ENCODE peak calls at places on chromosomes 5 and 9, in seven cellular contexts. One of them, this sample, is unnamed.

GRCh38 chr9:128627906-128628305 is 28.7 kb downstream of the DYNC2I2 start:
- DNase-seq in breast epithelium: no peak
- DNase-seq in esophagus squamous epithelium: no peak
- DNase-seq in transverse colon: no peak
- DNase-seq in spleen: peak; percentile 56
- DNase-seq in upper lobe of left lung: no peak
- DNase-seq in heart left ventricle: no peak
- DNase-seq in this sample: no peak

GRCh38 chr5:152305525-152305924 is 99.6 kb downstream of the NMUR2 start:
- DNase-seq in breast epithelium: no peak
- DNase-seq in esophagus squamous epithelium: no peak
- DNase-seq in transverse colon: no peak
- DNase-seq in spleen: no peak
- DNase-seq in upper lobe of left lung: no peak
- DNase-seq in heart left ventricle: no peak
- DNase-seq in this sample: no peak

GRCh38 chr9:105242557-105242956 is 1.9 kb upstream of the SLC44A1 start:
- DNase-seq in breast epithelium: no peak
- DNase-seq in esophagus squamous epithelium: no peak
- DNase-seq in transverse colon: no peak
- DNase-seq in spleen: no peak
- DNase-seq in upper lobe of left lung: no peak
- DNase-seq in heart left ventricle: no peak
- DNase-seq in this sample: no peak

GRCh38 chr9:26637101-26637500 is 255.5 kb downstream of the CAAP1 start:
- DNase-seq in breast epithelium: no peak
- DNase-seq in esophagus squamous epithelium: no peak
- DNase-seq in transverse colon: no peak
- DNase-seq in spleen: no peak
- DNase-seq in upper lobe of left lung: no peak
- DNase-seq in heart left ventricle: no peak
- DNase-seq in this sample: no peak

GRCh38 chr5:172114875-172115422 is 73.1 kb downstream of the STK10 start:
- DNase-seq in breast epithelium: no peak
- DNase-seq in esophagus squamous epithelium: peak; percentile 37
- DNase-seq in transverse colon: peak; percentile 66
- DNase-seq in spleen: peak; percentile 93
- DNase-seq in upper lobe of left lung: no peak
- DNase-seq in heart left ventricle: peak; percentile 72
- DNase-seq in this sample: no peak

GRCh38 chr5:98935206-98935605 is 6.4 kb upstream of the CHD1 start:
- DNase-seq in breast epithelium: no peak
- DNase-seq in esophagus squamous epithelium: no peak
- DNase-seq in transverse colon: no peak
- DNase-seq in spleen: no peak
- DNase-seq in upper lobe of left lung: no peak
- DNase-seq in heart left ventricle: no peak
- DNase-seq in this sample: no peak

GRCh38 chr5:616342-617039 is 4.4 kb downstream of the CEP72 start:
- DNase-seq in breast epithelium: peak; percentile 45
- DNase-seq in esophagus squamous epithelium: no peak
- DNase-seq in transverse colon: no peak
- DNase-seq in spleen: peak; percentile 62
- DNase-seq in upper lobe of left lung: peak; percentile 41
- DNase-seq in heart left ventricle: peak; percentile 8
- DNase-seq in this sample: no peak

GRCh38 chr5:133391349-133392136 is 220.8 kb downstream of the FSTL4 start:
- DNase-seq in breast epithelium: no peak
- DNase-seq in esophagus squamous epithelium: no peak
- DNase-seq in transverse colon: no peak
- DNase-seq in spleen: peak; percentile 16
- DNase-seq in upper lobe of left lung: no peak
- DNase-seq in heart left ventricle: no peak
- DNase-seq in this sample: peak; percentile 37

GRCh38 chr5:180785794-180786221 is 16.8 kb downstream of the MGAT1 start:
- DNase-seq in breast epithelium: no peak
- DNase-seq in esophagus squamous epithelium: no peak
- DNase-seq in transverse colon: no peak
- DNase-seq in spleen: peak; percentile 58
- DNase-seq in upper lobe of left lung: no peak
- DNase-seq in heart left ventricle: peak; percentile 61
- DNase-seq in this sample: no peak

GRCh38 chr5:21058290-21058689 is 1070.3 kb upstream of the CDH18 start:
- DNase-seq in breast epithelium: no peak
- DNase-seq in esophagus squamous epithelium: no peak
- DNase-seq in transverse colon: no peak
- DNase-seq in spleen: no peak
- DNase-seq in upper lobe of left lung: no peak
- DNase-seq in heart left ventricle: no peak
- DNase-seq in this sample: no peak

GRCh38 chr9:124008307-124008854 is 3.2 kb upstream of the LHX2 start:
- DNase-seq in breast epithelium: no peak
- DNase-seq in esophagus squamous epithelium: no peak
- DNase-seq in transverse colon: no peak
- DNase-seq in spleen: no peak
- DNase-seq in upper lobe of left lung: peak; percentile 71
- DNase-seq in heart left ventricle: no peak
- DNase-seq in this sample: no peak

GRCh38 chr9:93122721-93123221 is 11.3 kb downstream of the NINJ1 start:
- DNase-seq in breast epithelium: peak; percentile 45
- DNase-seq in esophagus squamous epithelium: no peak
- DNase-seq in transverse colon: peak; percentile 5
- DNase-seq in spleen: peak; percentile 71
- DNase-seq in upper lobe of left lung: no peak
- DNase-seq in heart left ventricle: peak; percentile 26
- DNase-seq in this sample: peak; percentile 84

GRCh38 chr5:95081500-95082355 is 203.2 kb downstream of the MCTP1 start:
- DNase-seq in breast epithelium: no peak
- DNase-seq in esophagus squamous epithelium: no peak
- DNase-seq in transverse colon: peak; percentile 29
- DNase-seq in spleen: peak; percentile 84
- DNase-seq in upper lobe of left lung: no peak
- DNase-seq in heart left ventricle: peak; percentile 52
- DNase-seq in this sample: peak; percentile 39

GRCh38 chr5:165502893-165503696 is 1997.7 kb downstream of the MAT2B start:
- DNase-seq in breast epithelium: no peak
- DNase-seq in esophagus squamous epithelium: no peak
- DNase-seq in transverse colon: no peak
- DNase-seq in spleen: no peak
- DNase-seq in upper lobe of left lung: no peak
- DNase-seq in heart left ventricle: no peak
- DNase-seq in this sample: no peak
- H3K4me3 ChIP-seq in breast epithelium: peak overlapping the region; percentile 26
- H3K4me3 ChIP-seq in esophagus squamous epithelium: peak overlapping the region; percentile 2
- H3K4me3 ChIP-seq in transverse colon: no peak overlapping the region
- H3K4me3 ChIP-seq in spleen: no peak overlapping the region
- H3K4me3 ChIP-seq in upper lobe of left lung: no peak overlapping the region
- H3K4me3 ChIP-seq in heart left ventricle: no peak overlapping the region
- H3K4me3 ChIP-seq in this sample: no peak overlapping the region

DNA sequence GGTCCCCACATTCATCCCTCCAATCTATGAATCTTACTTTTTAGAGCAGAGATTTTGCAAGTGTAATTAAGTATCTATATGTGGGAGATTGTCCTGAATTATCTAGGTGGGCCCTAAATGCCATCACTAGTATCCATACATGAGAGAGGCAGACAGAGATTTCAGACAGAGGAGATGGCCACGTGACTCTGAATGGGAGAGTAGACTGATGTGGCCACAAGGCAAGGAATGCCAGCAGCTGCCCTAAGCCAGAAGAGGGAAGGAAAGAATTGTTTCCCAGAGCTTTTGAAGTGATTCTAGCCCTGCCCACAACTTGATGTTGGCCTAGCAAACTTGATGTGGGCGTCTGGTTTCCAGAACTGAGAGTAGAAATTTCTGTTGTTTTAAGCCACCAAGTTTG is 90.1 kb upstream of the PCAT7 start:
- DNase-seq in breast epithelium: no peak
- DNase-seq in esophagus squamous epithelium: no peak
- DNase-seq in transverse colon: no peak
- DNase-seq in spleen: no peak
- DNase-seq in upper lobe of left lung: no peak
- DNase-seq in heart left ventricle: no peak
- DNase-seq in this sample: no peak
- TF ChIP-seq POLR2A in breast epithelium: no peak
- TF ChIP-seq POLR2A in esophagus squamous epithelium: no peak
- TF ChIP-seq POLR2A in transverse colon: no peak
- TF ChIP-seq POLR2A in spleen: no peak
- TF ChIP-seq POLR2A in upper lobe of left lung: no peak
- TF ChIP-seq POLR2A in heart left ventricle: no peak
- TF ChIP-seq POLR2A in this sample: no peak

DNA sequence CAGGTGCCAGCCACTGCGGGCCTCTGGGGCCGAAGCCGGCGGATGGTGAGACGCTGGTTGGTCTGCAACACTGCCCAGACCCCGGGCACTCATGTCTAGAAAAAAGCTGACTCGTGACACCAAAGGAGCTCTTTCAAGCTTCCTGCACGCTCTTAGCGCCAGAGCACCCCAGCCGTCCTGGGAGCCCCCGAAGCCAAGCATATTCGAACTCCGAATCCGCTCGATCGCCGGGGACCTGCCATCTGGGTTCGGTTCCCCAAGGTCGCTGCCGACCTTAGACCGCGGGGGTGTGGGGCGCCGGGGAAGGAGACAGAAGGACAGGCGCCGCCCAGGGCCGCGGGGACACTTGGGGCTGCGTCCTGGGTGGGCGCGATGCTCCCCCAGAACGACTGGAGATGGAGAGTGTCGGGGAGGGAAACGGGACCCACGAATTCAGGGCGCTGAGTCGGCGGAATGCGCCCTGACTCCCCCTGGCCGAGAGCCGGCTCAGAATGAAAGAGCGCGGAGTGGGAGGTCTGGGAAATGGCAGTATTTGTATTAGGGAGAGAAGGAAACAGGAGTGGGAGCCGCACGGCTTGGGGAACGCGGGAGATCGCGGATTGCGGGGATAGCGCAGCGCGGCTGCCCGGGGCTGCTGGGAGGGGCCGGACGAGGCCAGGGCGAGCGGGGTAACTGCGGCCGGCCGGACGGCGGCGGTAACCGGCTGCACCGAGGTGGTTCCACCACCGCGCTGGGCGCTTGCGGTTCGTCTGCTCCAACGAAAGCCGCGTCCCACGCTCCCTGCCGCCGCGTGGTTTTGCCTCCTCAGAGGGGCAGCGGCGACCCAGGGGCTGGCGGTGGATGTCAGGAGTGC is 20.1 kb upstream of the MARCHF6 start:
- DNase-seq in breast epithelium: no peak
- DNase-seq in esophagus squamous epithelium: no peak
- DNase-seq in transverse colon: peak; percentile 51
- DNase-seq in spleen: peak; percentile 86
- DNase-seq in upper lobe of left lung: peak; percentile 92
- DNase-seq in heart left ventricle: peak; percentile 63
- DNase-seq in this sample: no peak
- H3K4me3 ChIP-seq in breast epithelium: peak overlapping the region; percentile 63
- H3K4me3 ChIP-seq in esophagus squamous epithelium: peak overlapping the region; percentile 59
- H3K4me3 ChIP-seq in transverse colon: peak overlapping the region; percentile 43
- H3K4me3 ChIP-seq in spleen: peak overlapping the region; percentile 47
- H3K4me3 ChIP-seq in upper lobe of left lung: peak overlapping the region; percentile 15
- H3K4me3 ChIP-seq in heart left ventricle: peak overlapping the region; percentile 49
- H3K4me3 ChIP-seq in this sample: peak overlapping the region; percentile 37

GRCh38 chr5:136132557-136133415 is at the start of gene SMAD5:
- DNase-seq in breast epithelium: peak; percentile 95
- DNase-seq in esophagus squamous epithelium: peak; percentile 48
- DNase-seq in transverse colon: peak; percentile 96
- DNase-seq in spleen: peak; percentile 98
- DNase-seq in upper lobe of left lung: peak; percentile 99
- DNase-seq in heart left ventricle: peak; percentile 98
- DNase-seq in this sample: peak; percentile 99
- TF ChIP-seq POLR2A in breast epithelium: peak; percentile 53
- TF ChIP-seq POLR2A in esophagus squamous epithelium: no peak
- TF ChIP-seq POLR2A in transverse colon: peak; percentile 81
- TF ChIP-seq POLR2A in spleen: peak; percentile 32
- TF ChIP-seq POLR2A in upper lobe of left lung: peak; percentile 77
- TF ChIP-seq POLR2A in heart left ventricle: peak; percentile 36
- TF ChIP-seq POLR2A in this sample: no peak

DNA sequence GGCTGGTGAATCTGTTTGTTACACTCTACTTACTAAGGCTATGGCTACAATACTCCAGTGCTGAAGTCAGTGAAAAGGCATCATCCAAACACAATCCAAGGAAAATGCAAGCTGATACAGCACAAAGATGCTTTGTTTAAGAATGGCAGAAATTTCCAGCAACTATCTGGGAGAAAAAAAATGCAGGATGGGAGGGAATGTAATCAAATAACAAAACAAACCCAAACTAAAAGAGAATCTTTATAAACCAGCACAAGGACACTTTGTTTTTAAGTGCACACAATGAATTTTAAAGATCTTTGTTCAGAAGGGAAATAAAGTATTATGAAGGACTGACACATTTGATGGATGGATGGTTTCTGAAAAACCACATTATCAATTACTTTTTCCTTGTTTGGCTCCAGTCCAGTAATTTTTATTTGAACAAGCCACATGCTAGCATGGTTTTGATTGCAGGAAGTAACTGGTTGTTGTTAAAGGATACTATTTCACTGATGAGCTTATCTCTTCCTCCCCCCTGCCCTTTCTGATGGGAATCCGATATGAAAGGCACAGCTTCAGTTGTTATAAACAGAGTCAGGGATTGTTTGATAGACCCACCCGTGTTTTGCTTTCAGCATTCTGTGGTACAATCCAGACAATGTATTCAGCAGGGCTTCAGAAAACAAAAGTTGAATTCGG is 12.1 kb upstream of the TLE4 start:
- DNase-seq in breast epithelium: no peak
- DNase-seq in esophagus squamous epithelium: no peak
- DNase-seq in transverse colon: no peak
- DNase-seq in spleen: no peak
- DNase-seq in upper lobe of left lung: no peak
- DNase-seq in heart left ventricle: no peak
- DNase-seq in this sample: no peak
- H3K4me3 ChIP-seq in breast epithelium: no peak overlapping the region
- H3K4me3 ChIP-seq in esophagus squamous epithelium: no peak overlapping the region
- H3K4me3 ChIP-seq in transverse colon: no peak overlapping the region
- H3K4me3 ChIP-seq in spleen: no peak overlapping the region
- H3K4me3 ChIP-seq in upper lobe of left lung: no peak overlapping the region
- H3K4me3 ChIP-seq in heart left ventricle: no peak overlapping the region
- H3K4me3 ChIP-seq in this sample: no peak overlapping the region

GRCh38 chr5:157599565-157599964 is 24.0 kb upstream of the ADAM19 start:
- DNase-seq in breast epithelium: no peak
- DNase-seq in esophagus squamous epithelium: no peak
- DNase-seq in transverse colon: no peak
- DNase-seq in spleen: no peak
- DNase-seq in upper lobe of left lung: no peak
- DNase-seq in heart left ventricle: no peak
- DNase-seq in this sample: no peak
- TF ChIP-seq POLR2A in breast epithelium: no peak
- TF ChIP-seq POLR2A in esophagus squamous epithelium: no peak
- TF ChIP-seq POLR2A in transverse colon: no peak
- TF ChIP-seq POLR2A in spleen: no peak
- TF ChIP-seq POLR2A in upper lobe of left lung: no peak
- TF ChIP-seq POLR2A in heart left ventricle: no peak
- TF ChIP-seq POLR2A in this sample: no peak

This sample was measured in lower leg skin.